ENCODE peak calls at places on chromosomes 1 and 21, in nine cellular contexts. O, A, J, F, I, C, K, S and X are unnamed samples.

GRCh38 chr1:151898519-151898991 is 10.8 kb downstream of the THEM4 start:
- DNase-seq in O (no peak), A (no peak), J (no peak), F (no peak), I (peak; percentile 44), C (no peak), K (no peak), S (peak; percentile 21), X (no peak)

GRCh38 chr1:219788091-219788490 is 140.3 kb downstream of the SLC30A10 start:
- DNase-seq in O (no peak), A (no peak), J (no peak), F (no peak), I (peak; percentile 53), C (no peak), K (no peak), S (no peak), X (no peak)

GRCh38 chr1:78168306-78168705 is 122.5 kb downstream of the GIPC2 start:
- DNase-seq in O (no peak), A (no peak), J (no peak), F (no peak), I (peak; percentile 51), C (peak; percentile 52), K (no peak), S (no peak), X (no peak)

GRCh38 chr1:115423776-115424175 is 85.7 kb upstream of the NGF start:
- DNase-seq in O (no peak), A (no peak), J (no peak), F (no peak), I (peak; percentile 66), C (no peak), K (no peak), S (no peak), X (no peak)

GRCh38 chr1:236522937-236523703 is 662 bp upstream of the LGALS8 start:
- DNase-seq in O (no peak), A (no peak), J (peak; percentile 40), F (no peak), I (no peak), C (no peak), K (no peak), S (no peak), X (no peak)

GRCh38 chr1:55400560-55400959 is 185.4 kb upstream of the USP24 start:
- DNase-seq in O (no peak), A (peak; percentile 87), J (no peak), F (peak; percentile 56), I (peak; percentile 46), C (no peak), K (no peak), S (no peak), X (no peak)

GRCh38 chr1:212098340-212098739 is 62.8 kb downstream of the DTL start:
- DNase-seq in O (no peak), A (no peak), J (no peak), F (no peak), I (no peak), C (no peak), K (no peak), S (no peak), X (no peak)

GRCh38 chr1:186082235-186082937 is 292.7 kb downstream of the TPR start:
- DNase-seq in O (no peak), A (no peak), J (no peak), F (peak; percentile 67), I (peak; percentile 64), C (peak; percentile 75), K (peak; percentile 44), S (no peak), X (peak; percentile 26)

GRCh38 chr1:17630048-17630830 is 90.7 kb downstream of the ARHGEF10L start:
- DNase-seq in O (no peak), A (peak; percentile 42), J (no peak), F (peak; percentile 84), I (no peak), C (peak; percentile 63), K (no peak), S (no peak), X (no peak)

GRCh38 chr1:209412566-209412965 is 170.9 kb upstream of the CAMK1G start:
- DNase-seq in O (no peak), A (no peak), J (no peak), F (no peak), I (no peak), C (no peak), K (no peak), S (no peak), X (no peak)

GRCh38 chr21:45448283-45448809 is 43.4 kb downstream of the COL18A1 start:
- DNase-seq in O (no peak), A (no peak), J (no peak), F (no peak), I (no peak), C (no peak), K (no peak), S (no peak), X (no peak)